ENCODE peak calls at places on chromosomes 6 and 20, in four cellular contexts. One of them, this sample, is unnamed.

GRCh38 chr6:35897486-35897885 is 23.4 kb downstream of the SRPK1 start:
- DNase-seq in IMR-90: no peak
- DNase-seq in mesendoderm: no peak
- DNase-seq in H9: no peak
- DNase-seq in this sample: no peak

GRCh38 chr20:389220-389619 is 8.7 kb downstream of the TRIB3 start:
- DNase-seq in IMR-90: no peak
- DNase-seq in mesendoderm: no peak
- DNase-seq in H9: no peak
- DNase-seq in this sample: no peak

GRCh38 chr6:122747573-122747972 is 31.9 kb upstream of the FABP7 start:
- DNase-seq in IMR-90: no peak
- DNase-seq in mesendoderm: no peak
- DNase-seq in H9: no peak
- DNase-seq in this sample: no peak

GRCh38 chr6:121223212-121223611 is 111.1 kb downstream of the TBC1D32 start:
- DNase-seq in IMR-90: no peak
- DNase-seq in mesendoderm: no peak
- DNase-seq in H9: no peak
- DNase-seq in this sample: no peak

GRCh38 chr20:11261533-11262000 is 587.8 kb upstream of the JAG1 start:
- DNase-seq in IMR-90: peak; percentile 95
- DNase-seq in mesendoderm: peak; percentile 14
- DNase-seq in H9: no peak
- DNase-seq in this sample: no peak

GRCh38 chr20:46164166-46164565 is 46.1 kb downstream of the CD40 start:
- DNase-seq in IMR-90: no peak
- DNase-seq in mesendoderm: peak; percentile 23
- DNase-seq in H9: no peak
- DNase-seq in this sample: no peak

GRCh38 chr6:70072540-70073179 is 206.3 kb downstream of the COL19A1 start:
- DNase-seq in IMR-90: no peak
- DNase-seq in mesendoderm: peak; percentile 25
- DNase-seq in H9: no peak
- DNase-seq in this sample: no peak

GRCh38 chr6:158703840-158704822 is 54.3 kb downstream of the SYTL3 start:
- DNase-seq in IMR-90: peak; percentile 28
- DNase-seq in mesendoderm: peak; percentile 78
- DNase-seq in H9: peak; percentile 86
- DNase-seq in this sample: peak; percentile 97

GRCh38 chr6:149457316-149457884 is 27.4 kb downstream of the ZC3H12D start:
- DNase-seq in IMR-90: peak; percentile 59
- DNase-seq in mesendoderm: no peak
- DNase-seq in H9: no peak
- DNase-seq in this sample: no peak
- H4K5ac ChIP-seq in IMR-90: no peak overlapping the region
- H4K5ac ChIP-seq in mesendoderm: no peak overlapping the region
- H4K5ac ChIP-seq in H9: no peak overlapping the region
- H4K5ac ChIP-seq in this sample: no peak overlapping the region

GRCh38 chr20:50344232-50345071 is 153.8 kb downstream of the CEBPB start:
- DNase-seq in IMR-90: no peak
- DNase-seq in mesendoderm: peak; percentile 44
- DNase-seq in H9: peak; percentile 52
- DNase-seq in this sample: no peak
- H4K5ac ChIP-seq in IMR-90: no peak overlapping the region
- H4K5ac ChIP-seq in mesendoderm: no peak overlapping the region
- H4K5ac ChIP-seq in H9: no peak overlapping the region
- H4K5ac ChIP-seq in this sample: no peak overlapping the region

DNA sequence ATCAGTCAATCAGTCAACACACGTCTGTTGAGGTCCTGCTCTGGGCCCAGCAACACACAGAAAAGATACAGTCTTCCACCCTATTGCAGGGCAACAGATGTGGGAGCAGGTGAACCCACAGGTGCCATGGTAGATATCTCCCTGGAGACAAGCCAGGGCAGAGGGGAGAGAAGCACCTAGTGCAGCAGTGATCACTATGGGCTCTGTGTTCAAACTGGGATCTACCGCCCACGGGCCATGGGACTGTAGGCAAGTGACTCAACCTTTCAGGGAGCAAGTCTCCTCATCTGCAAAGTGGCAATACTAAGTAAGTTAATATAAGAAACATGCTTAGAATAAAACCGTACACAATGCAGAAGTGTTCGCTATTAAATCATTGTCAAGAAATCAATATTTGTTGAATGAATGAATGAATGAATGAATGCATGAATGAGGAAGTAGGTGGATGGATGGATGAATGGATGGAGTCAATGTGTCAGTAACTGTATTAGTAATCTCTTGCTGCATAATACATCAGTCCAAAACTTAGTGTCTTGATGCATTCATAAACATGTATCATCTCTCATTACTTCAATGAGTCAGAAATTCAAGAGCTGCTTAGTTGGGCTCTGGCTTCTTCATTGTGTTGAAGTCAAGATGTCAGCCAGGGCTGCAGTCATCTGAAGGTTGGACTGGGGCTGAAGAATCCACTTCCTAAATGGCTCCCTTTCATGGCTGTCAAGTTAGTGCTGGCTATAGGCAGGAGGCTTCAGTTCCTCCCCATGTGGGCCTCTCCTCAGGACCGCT is 31.9 kb upstream of the NFATC2 start:
- DNase-seq in IMR-90: no peak
- DNase-seq in mesendoderm: no peak
- DNase-seq in H9: no peak
- DNase-seq in this sample: no peak
- H4K5ac ChIP-seq in IMR-90: no peak overlapping the region
- H4K5ac ChIP-seq in mesendoderm: no peak overlapping the region
- H4K5ac ChIP-seq in H9: no peak overlapping the region
- H4K5ac ChIP-seq in this sample: no peak overlapping the region

GRCh38 chr20:17958326-17959256 is 10.0 kb downstream of the SNX5 start:
- DNase-seq in IMR-90: peak; percentile 61
- DNase-seq in mesendoderm: no peak
- DNase-seq in H9: no peak
- DNase-seq in this sample: no peak
- H4K5ac ChIP-seq in IMR-90: peak overlapping the region; percentile 40
- H4K5ac ChIP-seq in mesendoderm: no peak overlapping the region
- H4K5ac ChIP-seq in H9: no peak overlapping the region
- H4K5ac ChIP-seq in this sample: no peak overlapping the region

GRCh38 chr6:37675606-37676005 is 22.1 kb downstream of the MDGA1 start:
- DNase-seq in IMR-90: no peak
- DNase-seq in mesendoderm: no peak
- DNase-seq in H9: no peak
- DNase-seq in this sample: no peak

GRCh38 chr6:37675100-37675499 is 22.6 kb downstream of the MDGA1 start:
- DNase-seq in IMR-90: no peak
- DNase-seq in mesendoderm: no peak
- DNase-seq in H9: no peak
- DNase-seq in this sample: no peak

GRCh38 chr6:37673436-37673835 is 24.2 kb downstream of the MDGA1 start:
- DNase-seq in IMR-90: no peak
- DNase-seq in mesendoderm: no peak
- DNase-seq in H9: no peak
- DNase-seq in this sample: no peak

GRCh38 chr6:37676071-37676470 is 21.6 kb downstream of the MDGA1 start:
- DNase-seq in IMR-90: no peak
- DNase-seq in mesendoderm: no peak
- DNase-seq in H9: no peak
- DNase-seq in this sample: no peak

DNA sequence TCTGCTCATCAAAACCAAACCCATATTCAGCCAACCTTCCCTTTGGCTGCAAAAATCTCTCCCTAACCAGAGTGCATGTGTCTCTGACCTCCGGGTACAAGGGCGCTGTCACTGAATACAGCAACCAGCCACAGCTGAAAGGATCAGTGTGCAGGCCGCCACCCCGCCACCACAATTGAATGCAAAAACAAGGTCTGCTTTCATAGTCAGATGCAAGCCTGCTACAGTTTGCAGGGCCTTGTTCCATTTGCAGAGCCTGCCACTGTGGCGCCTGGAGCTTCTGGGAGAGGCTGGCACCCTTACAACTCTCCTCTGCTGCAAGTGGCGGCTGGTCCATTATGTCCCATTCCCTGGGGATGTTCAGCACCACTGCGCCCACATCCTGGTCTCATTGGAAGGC is 23.5 kb downstream of the MDGA1 start:
- DNase-seq in IMR-90: no peak
- DNase-seq in mesendoderm: no peak
- DNase-seq in H9: no peak
- DNase-seq in this sample: no peak
- H4K5ac ChIP-seq in IMR-90: no peak overlapping the region
- H4K5ac ChIP-seq in mesendoderm: no peak overlapping the region
- H4K5ac ChIP-seq in H9: no peak overlapping the region
- H4K5ac ChIP-seq in this sample: no peak overlapping the region

GRCh38 chr20:15411781-15412180 is 1074.4 kb upstream of the FLRT3 start:
- DNase-seq in IMR-90: no peak
- DNase-seq in mesendoderm: peak; percentile 50
- DNase-seq in H9: no peak
- DNase-seq in this sample: no peak
- H4K5ac ChIP-seq in IMR-90: no peak overlapping the region
- H4K5ac ChIP-seq in mesendoderm: no peak overlapping the region
- H4K5ac ChIP-seq in H9: no peak overlapping the region
- H4K5ac ChIP-seq in this sample: no peak overlapping the region

GRCh38 chr6:20960067-20960466 is 425.8 kb downstream of the CDKAL1 start:
- DNase-seq in IMR-90: no peak
- DNase-seq in mesendoderm: no peak
- DNase-seq in H9: peak; percentile 29
- DNase-seq in this sample: no peak
- H4K5ac ChIP-seq in IMR-90: no peak overlapping the region
- H4K5ac ChIP-seq in mesendoderm: no peak overlapping the region
- H4K5ac ChIP-seq in H9: no peak overlapping the region
- H4K5ac ChIP-seq in this sample: no peak overlapping the region

GRCh38 chr20:63218701-63219446 is 2.9 kb upstream of the YTHDF1 start:
- DNase-seq in IMR-90: no peak
- DNase-seq in mesendoderm: no peak
- DNase-seq in H9: no peak
- DNase-seq in this sample: no peak
- H4K5ac ChIP-seq in IMR-90: no peak overlapping the region
- H4K5ac ChIP-seq in mesendoderm: no peak overlapping the region
- H4K5ac ChIP-seq in H9: no peak overlapping the region
- H4K5ac ChIP-seq in this sample: no peak overlapping the region

DNA sequence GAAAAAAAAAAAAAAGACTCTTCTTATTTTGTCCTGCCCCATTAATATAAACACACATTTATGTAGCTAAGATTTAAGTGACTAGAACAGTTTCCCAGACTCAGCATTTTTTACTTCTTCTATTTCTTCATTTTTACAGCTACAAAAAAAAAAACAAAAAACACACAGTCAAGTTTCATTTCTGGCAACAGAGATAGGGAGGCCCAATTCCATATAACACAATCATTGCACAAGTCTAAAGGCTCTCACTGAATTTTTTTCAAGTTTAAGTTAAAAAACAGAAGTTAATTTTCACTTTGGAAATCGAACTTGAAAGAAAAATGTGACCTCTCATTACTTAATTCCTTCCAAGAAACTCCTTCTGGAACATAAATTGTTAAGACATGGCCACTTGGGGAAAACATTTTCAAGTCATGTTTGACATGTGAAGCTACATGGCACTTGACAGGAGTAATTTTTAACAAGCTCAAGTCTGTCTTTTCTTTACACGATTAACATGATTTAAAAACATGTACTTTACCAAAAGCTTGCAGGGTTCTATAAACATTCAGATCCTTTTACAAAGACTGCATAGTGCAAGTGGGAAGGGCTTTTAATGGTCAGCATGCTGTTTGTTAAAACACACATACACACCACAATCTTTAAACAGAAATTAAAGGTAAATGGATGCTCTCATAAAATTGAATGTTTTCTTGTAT is 100.1 kb upstream of the CCDC28A start:
- DNase-seq in IMR-90: no peak
- DNase-seq in mesendoderm: no peak
- DNase-seq in H9: no peak
- DNase-seq in this sample: no peak
- H4K5ac ChIP-seq in IMR-90: peak overlapping the region; percentile 78
- H4K5ac ChIP-seq in mesendoderm: no peak overlapping the region
- H4K5ac ChIP-seq in H9: no peak overlapping the region
- H4K5ac ChIP-seq in this sample: no peak overlapping the region

This sample was measured in H1.